ENCODE peak calls at places on chromosomes 6 and 20, in nine cellular contexts. One of them, this sample, is unnamed. For H3K27me3, the result is how much of the 10 kb centered on the place peaks cover.

GRCh38 chr6:168390746-168391400 is 50.1 kb upstream of the SMOC2 start:
- DNase-seq in upper lobe of left lung: peak
- DNase-seq in suprapubic skin: no peak
- DNase-seq in transverse colon: no peak
- DNase-seq in SK-N-SH: no peak
- DNase-seq in HepG2: no peak
- DNase-seq in stomach: peak
- DNase-seq in sigmoid colon: no peak
- DNase-seq in esophagus muscularis mucosa: no peak
- DNase-seq in this sample: no peak

GRCh38 chr20:1254307-1254706 is 11.8 kb upstream of the SNPH start:
- DNase-seq in upper lobe of left lung: no peak
- DNase-seq in suprapubic skin: no peak
- DNase-seq in transverse colon: no peak
- DNase-seq in SK-N-SH: peak
- DNase-seq in HepG2: no peak
- DNase-seq in stomach: no peak
- DNase-seq in sigmoid colon: no peak
- DNase-seq in esophagus muscularis mucosa: no peak
- DNase-seq in this sample: no peak

GRCh38 chr6:44737349-44737748 is 349.8 kb downstream of the CDC5L start:
- DNase-seq in upper lobe of left lung: peak
- DNase-seq in suprapubic skin: no peak
- DNase-seq in transverse colon: no peak
- DNase-seq in SK-N-SH: no peak
- DNase-seq in HepG2: no peak
- DNase-seq in stomach: no peak
- DNase-seq in sigmoid colon: no peak
- DNase-seq in esophagus muscularis mucosa: peak
- DNase-seq in this sample: no peak

GRCh38 chr6:2061880-2062279 is 183.5 kb downstream of the GMDS start:
- DNase-seq in upper lobe of left lung: no peak
- DNase-seq in suprapubic skin: no peak
- DNase-seq in transverse colon: no peak
- DNase-seq in SK-N-SH: no peak
- DNase-seq in HepG2: no peak
- DNase-seq in stomach: no peak
- DNase-seq in sigmoid colon: no peak
- DNase-seq in esophagus muscularis mucosa: no peak
- DNase-seq in this sample: no peak

GRCh38 chr6:167861424-167861823 is 34.7 kb downstream of the AFDN start:
- DNase-seq in upper lobe of left lung: no peak
- DNase-seq in suprapubic skin: no peak
- DNase-seq in transverse colon: no peak
- DNase-seq in SK-N-SH: no peak
- DNase-seq in HepG2: no peak
- DNase-seq in stomach: no peak
- DNase-seq in sigmoid colon: no peak
- DNase-seq in esophagus muscularis mucosa: no peak
- DNase-seq in this sample: no peak

GRCh38 chr20:24473435-24473834 is 4.0 kb downstream of the SYNDIG1 start:
- DNase-seq in upper lobe of left lung: no peak
- DNase-seq in suprapubic skin: no peak
- DNase-seq in transverse colon: no peak
- DNase-seq in SK-N-SH: no peak
- DNase-seq in HepG2: no peak
- DNase-seq in stomach: no peak
- DNase-seq in sigmoid colon: no peak
- DNase-seq in esophagus muscularis mucosa: no peak
- DNase-seq in this sample: no peak

GRCh38 chr20:63848003-63848911 is 13.0 kb upstream of the ABHD16B start:
- DNase-seq in upper lobe of left lung: peak
- DNase-seq in suprapubic skin: no peak
- DNase-seq in transverse colon: no peak
- DNase-seq in SK-N-SH: no peak
- DNase-seq in HepG2: no peak
- DNase-seq in stomach: no peak
- DNase-seq in sigmoid colon: no peak
- DNase-seq in esophagus muscularis mucosa: no peak
- DNase-seq in this sample: peak

GRCh38 chr6:92827104-92827503 is 592.3 kb downstream of the EPHA7 start:
- DNase-seq in upper lobe of left lung: no peak
- DNase-seq in suprapubic skin: no peak
- DNase-seq in transverse colon: no peak
- DNase-seq in SK-N-SH: no peak
- DNase-seq in HepG2: no peak
- DNase-seq in stomach: no peak
- DNase-seq in sigmoid colon: no peak
- DNase-seq in esophagus muscularis mucosa: no peak
- DNase-seq in this sample: no peak

GRCh38 chr20:63123326-63123725 is 92.6 kb downstream of the YTHDF1 start:
- DNase-seq in upper lobe of left lung: peak
- DNase-seq in suprapubic skin: peak
- DNase-seq in transverse colon: peak
- DNase-seq in SK-N-SH: no peak
- DNase-seq in HepG2: no peak
- DNase-seq in stomach: no peak
- DNase-seq in sigmoid colon: peak
- DNase-seq in esophagus muscularis mucosa: no peak
- DNase-seq in this sample: peak

GRCh38 chr6:14436593-14436992 is 319.0 kb downstream of the CD83 start:
- DNase-seq in upper lobe of left lung: no peak
- DNase-seq in suprapubic skin: no peak
- DNase-seq in transverse colon: no peak
- DNase-seq in SK-N-SH: no peak
- DNase-seq in HepG2: no peak
- DNase-seq in stomach: no peak
- DNase-seq in sigmoid colon: no peak
- DNase-seq in esophagus muscularis mucosa: no peak
- DNase-seq in this sample: no peak

GRCh38 chr6:11324453-11325023 is 92.1 kb upstream of the NEDD9 start:
- DNase-seq in upper lobe of left lung: no peak
- DNase-seq in suprapubic skin: no peak
- DNase-seq in transverse colon: no peak
- DNase-seq in SK-N-SH: no peak
- DNase-seq in HepG2: no peak
- DNase-seq in stomach: no peak
- DNase-seq in sigmoid colon: no peak
- DNase-seq in esophagus muscularis mucosa: peak
- DNase-seq in this sample: no peak

GRCh38 chr6:136920858-136921520 is 1.1 kb upstream of the SLC35D3 start:
- DNase-seq in upper lobe of left lung: no peak
- DNase-seq in suprapubic skin: no peak
- DNase-seq in transverse colon: peak
- DNase-seq in SK-N-SH: peak
- DNase-seq in HepG2: no peak
- DNase-seq in stomach: no peak
- DNase-seq in sigmoid colon: no peak
- DNase-seq in esophagus muscularis mucosa: peak
- DNase-seq in this sample: no peak

GRCh38 chr6:139126255-139126654 is 8.6 kb upstream of the HECA start:
- DNase-seq in upper lobe of left lung: no peak
- DNase-seq in suprapubic skin: no peak
- DNase-seq in transverse colon: no peak
- DNase-seq in SK-N-SH: no peak
- DNase-seq in HepG2: no peak
- DNase-seq in stomach: no peak
- DNase-seq in sigmoid colon: no peak
- DNase-seq in esophagus muscularis mucosa: no peak
- DNase-seq in this sample: no peak

DNA sequence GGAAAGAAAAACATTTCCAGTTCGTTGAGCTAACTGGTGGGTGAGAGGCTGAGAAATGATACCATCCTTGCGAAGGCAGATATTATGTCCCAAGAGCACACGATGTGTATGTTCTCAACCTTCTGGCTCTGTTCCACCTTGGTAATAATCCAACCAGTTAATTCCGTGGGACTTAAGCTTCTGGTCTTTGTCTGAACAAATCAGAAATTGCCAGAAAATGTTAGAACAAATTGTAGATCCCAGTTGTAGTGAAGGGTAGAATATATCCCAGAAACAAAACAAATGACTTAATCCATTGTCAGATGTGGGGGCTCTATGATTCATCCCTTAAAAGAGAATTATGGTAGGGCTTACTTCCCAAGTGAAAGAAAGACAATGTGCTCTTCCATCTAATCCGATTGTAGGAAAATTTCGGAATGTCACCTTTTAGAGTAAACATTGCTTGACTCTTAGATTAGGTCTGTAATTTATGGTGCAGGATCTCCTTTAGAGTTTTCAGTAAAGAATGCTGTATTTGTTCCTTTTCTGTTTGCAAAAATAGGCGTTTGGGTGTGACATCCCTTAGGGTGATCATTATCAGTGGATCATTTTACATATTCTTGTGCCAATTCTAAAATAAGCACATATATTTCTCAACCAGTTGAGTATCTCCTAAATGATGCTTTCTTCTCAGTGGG is 234.5 kb upstream of the ZNF217 start:
- DNase-seq in upper lobe of left lung: no peak
- DNase-seq in suprapubic skin: no peak
- DNase-seq in transverse colon: no peak
- DNase-seq in SK-N-SH: no peak
- DNase-seq in HepG2: no peak
- DNase-seq in stomach: no peak
- DNase-seq in sigmoid colon: peak
- DNase-seq in esophagus muscularis mucosa: no peak
- DNase-seq in this sample: peak
- TF ChIP-seq EP300 in upper lobe of left lung: peak
- TF ChIP-seq EP300 in suprapubic skin: no peak
- TF ChIP-seq EP300 in transverse colon: peak
- TF ChIP-seq EP300 in SK-N-SH: peak
- TF ChIP-seq EP300 in HepG2: no peak
- TF ChIP-seq EP300 in stomach: no peak
- TF ChIP-seq EP300 in sigmoid colon: peak
- TF ChIP-seq EP300 in esophagus muscularis mucosa: no peak
- TF ChIP-seq EP300 in this sample: no peak

DNA sequence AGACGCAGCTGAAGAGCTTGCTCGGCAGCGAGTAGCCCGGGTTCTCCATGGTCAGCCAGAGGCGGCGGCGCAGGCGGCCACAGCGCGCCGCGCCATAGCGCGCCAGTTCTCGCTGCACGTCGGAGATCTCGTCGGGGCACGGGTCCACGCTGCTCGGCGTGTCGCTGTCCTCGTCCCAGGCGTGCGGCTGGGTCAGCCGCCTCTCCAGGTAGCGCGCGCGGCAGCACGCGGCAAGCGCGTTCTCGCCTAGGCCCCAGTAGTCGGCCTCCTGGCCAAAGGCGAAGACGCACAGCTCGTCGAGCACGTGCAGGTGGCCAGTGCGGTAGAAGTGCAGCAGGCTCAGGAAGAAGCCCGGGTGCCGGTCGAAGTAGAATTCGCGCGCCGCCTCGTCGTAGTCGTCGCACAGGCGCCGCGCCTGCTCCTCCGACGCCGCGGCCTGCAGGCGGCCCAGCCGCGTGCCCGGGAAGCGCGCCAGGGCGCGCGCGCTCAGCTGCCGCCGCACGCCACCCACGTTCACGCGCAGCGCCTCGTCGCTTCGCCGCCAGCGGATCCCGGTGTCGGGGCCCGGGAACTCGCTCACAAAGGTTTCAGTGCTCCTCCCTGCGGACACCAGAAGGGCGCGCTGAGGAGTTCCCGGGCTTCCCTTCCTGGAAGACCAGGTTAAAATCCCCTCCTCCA is 2.7 kb downstream of the KCNS1 start:
- DNase-seq in upper lobe of left lung: peak
- DNase-seq in suprapubic skin: no peak
- DNase-seq in transverse colon: no peak
- DNase-seq in SK-N-SH: peak
- DNase-seq in HepG2: no peak
- DNase-seq in stomach: peak
- DNase-seq in sigmoid colon: no peak
- DNase-seq in esophagus muscularis mucosa: no peak
- DNase-seq in this sample: no peak
- H3K27me3 ChIP-seq in upper lobe of left lung: under half
- H3K27me3 ChIP-seq in suprapubic skin: under half
- H3K27me3 ChIP-seq in transverse colon: half or more
- H3K27me3 ChIP-seq in SK-N-SH: under half
- H3K27me3 ChIP-seq in HepG2: under half
- H3K27me3 ChIP-seq in stomach: under half
- H3K27me3 ChIP-seq in sigmoid colon: under half
- H3K27me3 ChIP-seq in esophagus muscularis mucosa: under half
- H3K27me3 ChIP-seq in this sample: under half

GRCh38 chr6:56435326-56435725 is 187.9 kb upstream of the COL21A1 start:
- DNase-seq in upper lobe of left lung: no peak
- DNase-seq in suprapubic skin: no peak
- DNase-seq in transverse colon: no peak
- DNase-seq in SK-N-SH: no peak
- DNase-seq in HepG2: no peak
- DNase-seq in stomach: no peak
- DNase-seq in sigmoid colon: no peak
- DNase-seq in esophagus muscularis mucosa: no peak
- DNase-seq in this sample: no peak
- TF ChIP-seq CTCF in upper lobe of left lung: no peak
- TF ChIP-seq CTCF in suprapubic skin: no peak
- TF ChIP-seq CTCF in transverse colon: no peak
- TF ChIP-seq CTCF in SK-N-SH: no peak
- TF ChIP-seq CTCF in HepG2: no peak
- TF ChIP-seq CTCF in stomach: no peak
- TF ChIP-seq CTCF in sigmoid colon: no peak
- TF ChIP-seq CTCF in esophagus muscularis mucosa: no peak
- TF ChIP-seq CTCF in this sample: no peak

DNA sequence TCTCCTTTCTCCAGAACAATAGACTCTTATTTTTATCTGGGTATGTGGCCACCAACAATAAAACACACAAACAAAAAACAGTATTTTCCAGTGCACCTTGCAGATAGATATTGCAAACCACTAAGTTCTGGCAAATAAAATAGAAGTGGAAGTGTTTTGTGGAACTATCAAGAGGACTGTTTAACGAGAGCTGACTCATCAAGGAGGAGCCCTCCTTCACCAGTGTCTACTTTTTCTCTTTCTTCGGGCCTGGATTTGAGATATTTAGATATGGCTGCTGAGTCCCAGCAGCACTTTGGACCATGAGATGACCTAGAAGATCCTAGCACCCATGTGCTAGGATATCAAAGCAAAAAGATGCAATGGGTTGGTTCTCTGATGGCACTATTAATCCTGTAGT is 154.7 kb downstream of the AIG1 start:
- DNase-seq in upper lobe of left lung: no peak
- DNase-seq in suprapubic skin: no peak
- DNase-seq in transverse colon: no peak
- DNase-seq in SK-N-SH: no peak
- DNase-seq in HepG2: no peak
- DNase-seq in stomach: no peak
- DNase-seq in sigmoid colon: no peak
- DNase-seq in esophagus muscularis mucosa: no peak
- DNase-seq in this sample: no peak
- TF ChIP-seq EP300 in upper lobe of left lung: no peak
- TF ChIP-seq EP300 in suprapubic skin: no peak
- TF ChIP-seq EP300 in transverse colon: no peak
- TF ChIP-seq EP300 in SK-N-SH: no peak
- TF ChIP-seq EP300 in HepG2: no peak
- TF ChIP-seq EP300 in stomach: no peak
- TF ChIP-seq EP300 in sigmoid colon: no peak
- TF ChIP-seq EP300 in esophagus muscularis mucosa: no peak
- TF ChIP-seq EP300 in this sample: no peak

This sample was measured in ovary.